ENCODE peak calls at places on chromosome 5, in four cellular contexts. One of them, this sample, is unnamed.

GRCh38 chr5:179187229-179187678 is 127.1 kb downstream of the ZNF354C start:
- DNase-seq in stomach: no peak
- DNase-seq in OCI-LY7: no peak
- DNase-seq in upper lobe of left lung: no peak
- DNase-seq in this sample: no peak

GRCh38 chr5:79493596-79494343 is 20.2 kb downstream of the HOMER1 start:
- DNase-seq in stomach: no peak
- DNase-seq in OCI-LY7: no peak
- DNase-seq in upper lobe of left lung: no peak
- DNase-seq in this sample: no peak

GRCh38 chr5:51479840-51480239 is 96.6 kb downstream of the ISL1 start:
- DNase-seq in stomach: no peak
- DNase-seq in OCI-LY7: no peak
- DNase-seq in upper lobe of left lung: no peak
- DNase-seq in this sample: no peak

GRCh38 chr5:35285435-35285834 is 55.1 kb upstream of the PRLR start:
- DNase-seq in stomach: no peak
- DNase-seq in OCI-LY7: no peak
- DNase-seq in upper lobe of left lung: no peak
- DNase-seq in this sample: no peak

GRCh38 chr5:90289837-90290236 is 119.7 kb downstream of the CETN3 start:
- DNase-seq in stomach: no peak
- DNase-seq in OCI-LY7: no peak
- DNase-seq in upper lobe of left lung: no peak
- DNase-seq in this sample: no peak

GRCh38 chr5:172956228-172956627 is 3.0 kb upstream of the RPL26L1 start:
- DNase-seq in stomach: no peak
- DNase-seq in OCI-LY7: no peak
- DNase-seq in upper lobe of left lung: no peak
- DNase-seq in this sample: no peak

GRCh38 chr5:132464155-132464939 is 26.2 kb downstream of the IRF1 start:
- DNase-seq in stomach: no peak
- DNase-seq in OCI-LY7: peak; percentile 81
- DNase-seq in upper lobe of left lung: no peak
- DNase-seq in this sample: no peak

GRCh38 chr5:154356958-154357357 is 88.8 kb upstream of the SAP30L start:
- DNase-seq in stomach: no peak
- DNase-seq in OCI-LY7: no peak
- DNase-seq in upper lobe of left lung: no peak
- DNase-seq in this sample: no peak

GRCh38 chr5:6328173-6328572 is 50.2 kb downstream of the MED10 start:
- DNase-seq in stomach: no peak
- DNase-seq in OCI-LY7: peak; percentile 11
- DNase-seq in upper lobe of left lung: no peak
- DNase-seq in this sample: no peak

DNA sequence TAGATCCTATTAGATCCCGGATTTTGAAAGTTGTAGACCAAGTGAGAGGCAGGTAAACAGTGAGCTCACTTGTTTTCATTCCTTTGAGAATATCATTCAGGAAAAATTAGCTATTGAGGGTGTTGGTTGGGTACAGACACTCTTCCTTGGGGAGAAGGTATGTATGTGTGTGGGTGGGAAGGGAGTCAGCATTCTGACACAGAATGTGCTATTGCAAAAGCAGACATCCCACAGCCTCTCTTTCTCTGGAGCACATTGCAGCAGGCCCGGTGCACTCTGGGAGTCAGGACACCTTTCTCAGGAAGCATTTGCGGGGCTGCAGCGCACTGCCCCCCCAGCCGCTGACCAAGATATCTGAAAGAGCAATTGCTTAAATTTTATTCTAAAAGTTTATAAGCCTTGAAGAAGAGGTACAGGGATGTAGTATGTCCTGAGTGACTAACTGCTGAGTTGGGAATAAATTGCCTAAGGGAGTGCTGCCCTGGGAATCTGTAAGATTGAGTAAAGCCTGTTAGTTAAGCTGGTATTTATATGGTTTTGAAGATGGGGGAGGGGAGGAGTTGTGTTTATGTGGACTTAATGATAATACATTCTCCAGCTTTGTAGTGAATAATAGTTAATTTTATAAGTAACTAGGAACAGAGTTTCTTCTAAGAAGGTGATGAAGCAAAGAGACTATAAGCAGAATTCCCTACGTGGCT is 5.2 kb downstream of the TNFAIP8 start:
- DNase-seq in stomach: no peak
- DNase-seq in OCI-LY7: no peak
- DNase-seq in upper lobe of left lung: peak; percentile 22
- DNase-seq in this sample: no peak
- H3K4me1 ChIP-seq in stomach: peaks cover 74% of the 10 kb centered on the region
- H3K4me1 ChIP-seq in OCI-LY7: peaks cover 63% of the 10 kb centered on the region
- H3K4me1 ChIP-seq in upper lobe of left lung: peaks cover 44% of the 10 kb centered on the region
- H3K4me1 ChIP-seq in this sample: no peaks in the 10 kb centered on the region

DNA sequence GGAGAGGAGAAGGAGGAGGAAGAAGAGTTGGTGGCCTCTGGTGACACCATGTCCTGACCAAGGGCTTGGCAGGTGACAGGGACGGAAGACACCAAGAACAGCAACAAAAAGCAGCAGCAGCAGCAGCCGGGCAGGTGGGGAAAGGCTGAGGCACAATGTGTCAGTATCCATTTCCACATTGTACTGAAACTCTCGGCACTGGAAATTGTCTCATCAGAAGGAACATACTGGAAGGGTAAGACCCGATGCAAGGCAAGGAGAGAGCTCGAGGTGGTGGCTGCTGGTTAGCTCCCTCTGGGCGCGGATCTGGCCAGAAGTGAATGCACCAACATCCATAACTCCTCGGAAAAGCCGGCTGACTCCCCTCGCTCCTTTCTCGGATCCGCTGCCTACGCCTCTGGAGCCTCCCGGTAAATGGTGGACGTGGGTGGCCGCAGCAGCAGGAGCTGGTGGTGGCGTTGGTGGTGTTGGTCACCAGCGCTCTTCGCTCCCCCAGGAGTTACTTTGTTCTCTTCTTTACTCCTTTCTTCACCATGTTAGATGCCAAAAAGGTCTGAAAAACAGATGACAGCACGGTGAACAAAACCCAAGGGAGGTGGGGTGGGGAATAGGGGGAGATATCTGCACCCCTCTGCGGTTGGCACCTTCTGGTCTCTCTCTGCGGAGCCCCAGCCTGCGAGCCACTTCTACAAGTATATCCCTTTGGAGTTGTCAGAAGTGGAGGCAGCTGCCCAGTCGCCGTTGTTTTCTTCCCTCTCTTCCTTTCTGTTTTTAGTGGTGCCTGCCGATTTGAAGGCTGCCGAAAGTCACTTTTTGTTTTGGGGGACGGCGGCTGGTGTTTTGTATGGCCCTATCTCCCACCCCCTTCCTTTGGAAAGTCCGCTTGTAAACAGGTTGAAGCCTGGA is 463 bp downstream of the FGF10 start:
- DNase-seq in stomach: peak; percentile 26
- DNase-seq in OCI-LY7: no peak
- DNase-seq in upper lobe of left lung: peak; percentile 41
- DNase-seq in this sample: no peak
- H3K4me3 ChIP-seq in stomach: peak overlapping the region; percentile 50
- H3K4me3 ChIP-seq in OCI-LY7: no peak overlapping the region
- H3K4me3 ChIP-seq in upper lobe of left lung: peak overlapping the region; percentile 54
- H3K4me3 ChIP-seq in this sample: peak overlapping the region; percentile 54

GRCh38 chr5:1512541-1513291 is 11.0 kb downstream of the LPCAT1 start:
- DNase-seq in stomach: peak; percentile 23
- DNase-seq in OCI-LY7: no peak
- DNase-seq in upper lobe of left lung: peak; percentile 58
- DNase-seq in this sample: no peak
- H3K4me1 ChIP-seq in stomach: peaks cover 17% of the 10 kb centered on the region
- H3K4me1 ChIP-seq in OCI-LY7: peaks cover 3% of the 10 kb centered on the region
- H3K4me1 ChIP-seq in upper lobe of left lung: peaks cover 45% of the 10 kb centered on the region
- H3K4me1 ChIP-seq in this sample: no peaks in the 10 kb centered on the region

GRCh38 chr5:141513627-141514329 is 24.9 kb downstream of the PCDHGC5 start:
- DNase-seq in stomach: no peak
- DNase-seq in OCI-LY7: peak; percentile 91
- DNase-seq in upper lobe of left lung: peak; percentile 87
- DNase-seq in this sample: peak; percentile 66

GRCh38 chr5:141513021-141513626 is 24.2 kb downstream of the PCDHGC5 start:
- DNase-seq in stomach: no peak
- DNase-seq in OCI-LY7: peak; percentile 74
- DNase-seq in upper lobe of left lung: peak; percentile 89
- DNase-seq in this sample: no peak

GRCh38 chr5:141515141-141515540 is 26.3 kb downstream of the PCDHGC5 start:
- DNase-seq in stomach: no peak
- DNase-seq in OCI-LY7: no peak
- DNase-seq in upper lobe of left lung: no peak
- DNase-seq in this sample: no peak

GRCh38 chr5:141515946-141516647 is 27.2 kb downstream of the PCDHGC5 start:
- DNase-seq in stomach: no peak
- DNase-seq in OCI-LY7: peak; percentile 16
- DNase-seq in upper lobe of left lung: no peak
- DNase-seq in this sample: no peak

GRCh38 chr5:141514330-141515111 is 25.6 kb downstream of the PCDHGC5 start:
- DNase-seq in stomach: no peak
- DNase-seq in OCI-LY7: peak; percentile 55
- DNase-seq in upper lobe of left lung: no peak
- DNase-seq in this sample: no peak
- H3K4me3 ChIP-seq in stomach: peak overlapping the region; percentile 57
- H3K4me3 ChIP-seq in OCI-LY7: peak overlapping the region; percentile 65
- H3K4me3 ChIP-seq in upper lobe of left lung: peak overlapping the region; percentile 57
- H3K4me3 ChIP-seq in this sample: peak overlapping the region; percentile 59

GRCh38 chr5:143261748-143262392 is 141.6 kb downstream of the NR3C1 start:
- DNase-seq in stomach: no peak
- DNase-seq in OCI-LY7: no peak
- DNase-seq in upper lobe of left lung: no peak
- DNase-seq in this sample: no peak

GRCh38 chr5:143259254-143259605 is 144.3 kb downstream of the NR3C1 start:
- DNase-seq in stomach: no peak
- DNase-seq in OCI-LY7: no peak
- DNase-seq in upper lobe of left lung: no peak
- DNase-seq in this sample: no peak

GRCh38 chr5:143265995-143266394 is 137.5 kb downstream of the NR3C1 start:
- DNase-seq in stomach: no peak
- DNase-seq in OCI-LY7: no peak
- DNase-seq in upper lobe of left lung: no peak
- DNase-seq in this sample: no peak

GRCh38 chr5:143263272-143263810 is 140.1 kb downstream of the NR3C1 start:
- DNase-seq in stomach: no peak
- DNase-seq in OCI-LY7: no peak
- DNase-seq in upper lobe of left lung: no peak
- DNase-seq in this sample: no peak

GRCh38 chr5:143262393-143263174 is 140.9 kb downstream of the NR3C1 start:
- DNase-seq in stomach: no peak
- DNase-seq in OCI-LY7: no peak
- DNase-seq in upper lobe of left lung: no peak
- DNase-seq in this sample: no peak
- H3K4me1 ChIP-seq in stomach: no peaks in the 10 kb centered on the region
- H3K4me1 ChIP-seq in OCI-LY7: no peaks in the 10 kb centered on the region
- H3K4me1 ChIP-seq in upper lobe of left lung: no peaks in the 10 kb centered on the region
- H3K4me1 ChIP-seq in this sample: no peaks in the 10 kb centered on the region

DNA sequence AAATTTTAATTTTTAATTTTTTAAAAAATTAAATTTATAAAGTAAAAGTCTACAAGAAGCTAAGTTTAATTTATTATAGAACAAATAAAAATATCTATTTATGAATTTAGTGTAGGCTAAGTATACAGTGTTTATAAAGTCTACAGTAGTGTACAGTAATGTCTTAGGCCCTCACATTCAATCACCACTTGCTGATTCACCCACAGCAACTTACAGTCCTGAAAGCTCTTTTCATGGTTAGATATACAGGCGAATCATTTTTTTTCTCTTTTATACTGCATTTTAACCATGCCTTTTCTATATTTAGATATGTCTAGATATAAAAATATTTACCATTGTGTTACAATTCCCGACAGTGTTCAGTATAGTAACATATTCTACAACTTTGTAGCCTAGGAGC is 55.9 kb downstream of the PCSK1 start:
- DNase-seq in stomach: no peak
- DNase-seq in OCI-LY7: no peak
- DNase-seq in upper lobe of left lung: no peak
- DNase-seq in this sample: no peak
- H3K4me3 ChIP-seq in stomach: no peak overlapping the region
- H3K4me3 ChIP-seq in OCI-LY7: no peak overlapping the region
- H3K4me3 ChIP-seq in upper lobe of left lung: no peak overlapping the region
- H3K4me3 ChIP-seq in this sample: no peak overlapping the region

GRCh38 chr5:32833127-32833526 is 122.0 kb downstream of the NPR3 start:
- DNase-seq in stomach: peak; percentile 34
- DNase-seq in OCI-LY7: no peak
- DNase-seq in upper lobe of left lung: no peak
- DNase-seq in this sample: no peak
- H3K4me1 ChIP-seq in stomach: no peaks in the 10 kb centered on the region
- H3K4me1 ChIP-seq in OCI-LY7: no peaks in the 10 kb centered on the region
- H3K4me1 ChIP-seq in upper lobe of left lung: no peaks in the 10 kb centered on the region
- H3K4me1 ChIP-seq in this sample: no peaks in the 10 kb centered on the region

GRCh38 chr5:144207875-144208444 is 37.3 kb downstream of the KCTD16 start:
- DNase-seq in stomach: no peak
- DNase-seq in OCI-LY7: no peak
- DNase-seq in upper lobe of left lung: no peak
- DNase-seq in this sample: no peak

GRCh38 chr5:144203750-144204596 is 33.3 kb downstream of the KCTD16 start:
- DNase-seq in stomach: peak; percentile 42
- DNase-seq in OCI-LY7: peak; percentile 64
- DNase-seq in upper lobe of left lung: no peak
- DNase-seq in this sample: no peak

GRCh38 chr5:144205141-144205551 is 34.5 kb downstream of the KCTD16 start:
- DNase-seq in stomach: no peak
- DNase-seq in OCI-LY7: no peak
- DNase-seq in upper lobe of left lung: peak; percentile 85
- DNase-seq in this sample: no peak

GRCh38 chr5:144209421-144209820 is 38.7 kb downstream of the KCTD16 start:
- DNase-seq in stomach: no peak
- DNase-seq in OCI-LY7: no peak
- DNase-seq in upper lobe of left lung: no peak
- DNase-seq in this sample: no peak

DNA sequence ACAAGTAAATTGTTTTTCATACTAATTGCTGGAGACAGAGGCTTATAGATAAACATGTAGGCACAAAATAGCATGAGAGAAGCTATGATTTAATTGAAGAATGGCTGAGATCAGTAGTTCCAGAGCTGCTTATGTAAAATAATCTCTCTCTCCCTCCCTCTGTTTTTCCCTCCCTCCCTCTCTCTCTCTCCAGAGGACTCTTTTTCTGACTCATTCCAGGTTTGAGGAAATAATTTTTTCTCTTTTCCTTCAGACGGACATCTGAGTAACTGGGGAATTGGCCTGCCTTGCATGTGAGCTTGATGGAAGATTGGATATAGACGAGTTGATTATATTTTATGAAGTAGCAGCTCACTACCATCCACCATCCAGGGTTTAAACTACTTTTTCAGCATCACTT is 35.5 kb downstream of the KCTD16 start:
- DNase-seq in stomach: no peak
- DNase-seq in OCI-LY7: no peak
- DNase-seq in upper lobe of left lung: no peak
- DNase-seq in this sample: no peak
- H3K4me3 ChIP-seq in stomach: no peak overlapping the region
- H3K4me3 ChIP-seq in OCI-LY7: no peak overlapping the region
- H3K4me3 ChIP-seq in upper lobe of left lung: no peak overlapping the region
- H3K4me3 ChIP-seq in this sample: no peak overlapping the region

DNA sequence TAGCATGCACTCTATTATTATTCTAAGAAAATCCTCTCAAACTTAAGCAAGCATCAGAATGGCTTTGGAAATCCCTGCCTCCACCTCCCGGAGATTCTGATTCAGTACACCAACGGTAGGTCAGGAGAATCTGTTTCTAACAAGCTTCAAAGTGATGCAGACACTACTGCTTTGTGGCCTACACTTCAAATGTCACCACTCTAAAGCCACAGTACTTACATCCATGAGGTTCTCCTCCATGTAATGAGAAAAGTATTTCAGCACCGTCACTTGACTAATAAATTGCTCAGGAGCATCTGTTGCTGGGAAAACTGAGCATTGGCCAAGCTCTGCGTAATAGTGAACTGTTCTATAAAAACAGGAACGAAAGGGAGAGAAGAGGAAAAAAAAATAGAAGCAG is 4.8 kb downstream of the PLK2 start:
- DNase-seq in stomach: no peak
- DNase-seq in OCI-LY7: no peak
- DNase-seq in upper lobe of left lung: no peak
- DNase-seq in this sample: no peak
- H3K4me1 ChIP-seq in stomach: peaks cover 11% of the 10 kb centered on the region
- H3K4me1 ChIP-seq in OCI-LY7: no peaks in the 10 kb centered on the region
- H3K4me1 ChIP-seq in upper lobe of left lung: no peaks in the 10 kb centered on the region
- H3K4me1 ChIP-seq in this sample: peaks cover 8% of the 10 kb centered on the region

This sample was measured in breast epithelium.